ENCODE peak calls at places on chromosomes 1 and 21, in five cellular contexts. One of them, this sample, is unnamed. For H3K36me3 and H3K27me3, the result is how much of the 10 kb centered on the place peaks cover.

GRCh38 chr1:21598417-21598816 is 70.7 kb downstream of the RAP1GAP start:
- DNase-seq in suprapubic skin: no peak
- DNase-seq in CD8-positive, alpha-beta memory T cell: no peak
- DNase-seq in sigmoid colon: no peak
- DNase-seq in CD4-positive, CD25-positive, alpha-beta regulatory T cell: no peak
- DNase-seq in this sample: no peak

GRCh38 chr1:149844650-149845255 is 54.6 kb upstream of the BOLA1 start:
- DNase-seq in suprapubic skin: no peak
- DNase-seq in CD8-positive, alpha-beta memory T cell: no peak
- DNase-seq in sigmoid colon: no peak
- DNase-seq in CD4-positive, CD25-positive, alpha-beta regulatory T cell: no peak
- DNase-seq in this sample: no peak

GRCh38 chr1:52002038-52002917 is 11.8 kb upstream of the RAB3B start:
- DNase-seq in suprapubic skin: no peak
- DNase-seq in CD8-positive, alpha-beta memory T cell: peak
- DNase-seq in sigmoid colon: no peak
- DNase-seq in CD4-positive, CD25-positive, alpha-beta regulatory T cell: peak
- DNase-seq in this sample: peak

GRCh38 chr21:36545776-36546511 is 66.0 kb upstream of the CLDN14 start:
- DNase-seq in suprapubic skin: no peak
- DNase-seq in CD8-positive, alpha-beta memory T cell: no peak
- DNase-seq in sigmoid colon: no peak
- DNase-seq in CD4-positive, CD25-positive, alpha-beta regulatory T cell: no peak
- DNase-seq in this sample: no peak

GRCh38 chr1:65209005-65209885 is 61.2 kb downstream of the AK4 start:
- DNase-seq in suprapubic skin: no peak
- DNase-seq in CD8-positive, alpha-beta memory T cell: no peak
- DNase-seq in sigmoid colon: no peak
- DNase-seq in CD4-positive, CD25-positive, alpha-beta regulatory T cell: no peak
- DNase-seq in this sample: peak

GRCh38 chr1:241837901-241838300 is 10.1 kb upstream of the EXO1 start:
- DNase-seq in suprapubic skin: no peak
- DNase-seq in CD8-positive, alpha-beta memory T cell: no peak
- DNase-seq in sigmoid colon: no peak
- DNase-seq in CD4-positive, CD25-positive, alpha-beta regulatory T cell: no peak
- DNase-seq in this sample: no peak

GRCh38 chr1:159089184-159089791 is 12.7 kb upstream of the AIM2 start:
- DNase-seq in suprapubic skin: no peak
- DNase-seq in CD8-positive, alpha-beta memory T cell: peak
- DNase-seq in sigmoid colon: no peak
- DNase-seq in CD4-positive, CD25-positive, alpha-beta regulatory T cell: peak
- DNase-seq in this sample: no peak

GRCh38 chr1:54237656-54238055 is 37.7 kb downstream of the MRPL37 start:
- DNase-seq in suprapubic skin: no peak
- DNase-seq in CD8-positive, alpha-beta memory T cell: no peak
- DNase-seq in sigmoid colon: no peak
- DNase-seq in CD4-positive, CD25-positive, alpha-beta regulatory T cell: no peak
- DNase-seq in this sample: no peak

GRCh38 chr1:150554086-150554452 is 4.9 kb downstream of the ADAMTSL4 start:
- DNase-seq in suprapubic skin: no peak
- DNase-seq in CD8-positive, alpha-beta memory T cell: no peak
- DNase-seq in sigmoid colon: no peak
- DNase-seq in CD4-positive, CD25-positive, alpha-beta regulatory T cell: no peak
- DNase-seq in this sample: no peak

GRCh38 chr21:38277501-38278111 is 20.8 kb downstream of the KCNJ15 start:
- DNase-seq in suprapubic skin: no peak
- DNase-seq in CD8-positive, alpha-beta memory T cell: no peak
- DNase-seq in sigmoid colon: peak
- DNase-seq in CD4-positive, CD25-positive, alpha-beta regulatory T cell: no peak
- DNase-seq in this sample: no peak

GRCh38 chr1:2628191-2628932 is 4.5 kb downstream of the MMEL1 start:
- DNase-seq in suprapubic skin: no peak
- DNase-seq in CD8-positive, alpha-beta memory T cell: no peak
- DNase-seq in sigmoid colon: no peak
- DNase-seq in CD4-positive, CD25-positive, alpha-beta regulatory T cell: no peak
- DNase-seq in this sample: no peak

GRCh38 chr21:46210378-46211136 is 18.0 kb downstream of the LSS start:
- DNase-seq in suprapubic skin: no peak
- DNase-seq in CD8-positive, alpha-beta memory T cell: no peak
- DNase-seq in sigmoid colon: peak
- DNase-seq in CD4-positive, CD25-positive, alpha-beta regulatory T cell: no peak
- DNase-seq in this sample: no peak

DNA sequence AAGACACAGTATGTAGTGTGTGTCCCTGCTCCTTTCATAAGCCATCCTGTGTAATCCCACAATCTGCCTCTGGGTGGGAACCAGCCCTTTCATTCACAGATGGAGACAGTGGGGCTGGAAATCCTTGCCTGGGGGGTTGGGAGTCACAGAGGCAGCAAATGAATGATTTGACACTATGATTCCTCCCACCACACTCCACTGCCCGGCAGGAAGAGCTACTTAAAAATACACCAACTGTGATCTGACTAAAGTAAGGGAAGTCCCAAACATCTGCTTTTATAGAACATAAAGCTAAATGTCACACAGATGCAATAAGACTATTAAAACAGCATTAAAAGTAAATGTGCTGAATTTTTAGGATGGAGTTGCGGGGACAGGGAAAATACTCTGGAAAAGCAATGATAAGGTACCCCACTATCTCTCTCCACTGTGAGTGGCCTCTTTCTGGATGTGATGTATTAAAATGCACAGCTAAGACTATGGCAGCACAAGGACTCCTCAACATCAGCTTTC is 4.3 kb downstream of the PARP1 start:
- DNase-seq in suprapubic skin: no peak
- DNase-seq in CD8-positive, alpha-beta memory T cell: no peak
- DNase-seq in sigmoid colon: no peak
- DNase-seq in CD4-positive, CD25-positive, alpha-beta regulatory T cell: no peak
- DNase-seq in this sample: peak
- H3K4me3 ChIP-seq in suprapubic skin: no peak
- H3K4me3 ChIP-seq in CD8-positive, alpha-beta memory T cell: no peak
- H3K4me3 ChIP-seq in sigmoid colon: no peak
- H3K4me3 ChIP-seq in CD4-positive, CD25-positive, alpha-beta regulatory T cell: peak
- H3K4me3 ChIP-seq in this sample: no peak

GRCh38 chr1:32333251-32333963 is 2.6 kb downstream of the MARCKSL1 start:
- DNase-seq in suprapubic skin: no peak
- DNase-seq in CD8-positive, alpha-beta memory T cell: no peak
- DNase-seq in sigmoid colon: no peak
- DNase-seq in CD4-positive, CD25-positive, alpha-beta regulatory T cell: no peak
- DNase-seq in this sample: no peak

GRCh38 chr1:32330558-32331127 is 5.4 kb downstream of the MARCKSL1 start:
- DNase-seq in suprapubic skin: no peak
- DNase-seq in CD8-positive, alpha-beta memory T cell: no peak
- DNase-seq in sigmoid colon: no peak
- DNase-seq in CD4-positive, CD25-positive, alpha-beta regulatory T cell: no peak
- DNase-seq in this sample: no peak

GRCh38 chr1:32332290-32333079 is 3.5 kb downstream of the MARCKSL1 start:
- DNase-seq in suprapubic skin: no peak
- DNase-seq in CD8-positive, alpha-beta memory T cell: no peak
- DNase-seq in sigmoid colon: no peak
- DNase-seq in CD4-positive, CD25-positive, alpha-beta regulatory T cell: no peak
- DNase-seq in this sample: no peak

GRCh38 chr1:32329931-32330466 is 6.0 kb downstream of the MARCKSL1 start:
- DNase-seq in suprapubic skin: no peak
- DNase-seq in CD8-positive, alpha-beta memory T cell: no peak
- DNase-seq in sigmoid colon: no peak
- DNase-seq in CD4-positive, CD25-positive, alpha-beta regulatory T cell: no peak
- DNase-seq in this sample: no peak

DNA sequence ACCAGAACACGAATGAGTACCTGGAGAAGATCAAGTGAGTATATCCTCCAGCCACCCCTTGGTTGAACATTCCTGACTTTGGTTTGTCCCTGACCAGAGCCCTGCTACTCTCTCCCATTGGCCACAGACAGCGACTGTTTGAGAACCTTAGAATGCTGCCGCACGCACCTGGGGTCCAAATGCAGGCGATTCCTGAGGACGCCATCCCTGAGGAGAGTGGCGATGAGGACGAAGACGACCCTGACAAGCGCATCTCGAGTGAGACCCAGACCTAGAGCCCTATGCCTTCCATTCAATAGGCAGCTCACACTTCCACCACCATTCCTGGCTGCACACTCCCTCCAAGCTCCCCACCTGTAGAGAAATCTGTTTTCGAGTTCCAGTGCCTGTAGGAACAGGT is 4.5 kb downstream of the MARCKSL1 start:
- DNase-seq in suprapubic skin: no peak
- DNase-seq in CD8-positive, alpha-beta memory T cell: no peak
- DNase-seq in sigmoid colon: no peak
- DNase-seq in CD4-positive, CD25-positive, alpha-beta regulatory T cell: no peak
- DNase-seq in this sample: no peak
- H3K36me3 ChIP-seq in suprapubic skin: half or more
- H3K36me3 ChIP-seq in CD8-positive, alpha-beta memory T cell: under half
- H3K36me3 ChIP-seq in sigmoid colon: half or more
- H3K36me3 ChIP-seq in CD4-positive, CD25-positive, alpha-beta regulatory T cell: half or more
- H3K36me3 ChIP-seq in this sample: half or more

GRCh38 chr1:205042911-205043806 is at the start of gene CNTN2:
- DNase-seq in suprapubic skin: no peak
- DNase-seq in CD8-positive, alpha-beta memory T cell: no peak
- DNase-seq in sigmoid colon: no peak
- DNase-seq in CD4-positive, CD25-positive, alpha-beta regulatory T cell: no peak
- DNase-seq in this sample: no peak

GRCh38 chr1:205043866-205044265 is 854 bp downstream of the CNTN2 start:
- DNase-seq in suprapubic skin: no peak
- DNase-seq in CD8-positive, alpha-beta memory T cell: no peak
- DNase-seq in sigmoid colon: no peak
- DNase-seq in CD4-positive, CD25-positive, alpha-beta regulatory T cell: no peak
- DNase-seq in this sample: no peak

GRCh38 chr1:205044745-205045144 is 1.7 kb downstream of the CNTN2 start:
- DNase-seq in suprapubic skin: no peak
- DNase-seq in CD8-positive, alpha-beta memory T cell: no peak
- DNase-seq in sigmoid colon: no peak
- DNase-seq in CD4-positive, CD25-positive, alpha-beta regulatory T cell: no peak
- DNase-seq in this sample: no peak

GRCh38 chr1:205041121-205041758 is 1.8 kb upstream of the CNTN2 start:
- DNase-seq in suprapubic skin: no peak
- DNase-seq in CD8-positive, alpha-beta memory T cell: no peak
- DNase-seq in sigmoid colon: no peak
- DNase-seq in CD4-positive, CD25-positive, alpha-beta regulatory T cell: no peak
- DNase-seq in this sample: no peak

DNA sequence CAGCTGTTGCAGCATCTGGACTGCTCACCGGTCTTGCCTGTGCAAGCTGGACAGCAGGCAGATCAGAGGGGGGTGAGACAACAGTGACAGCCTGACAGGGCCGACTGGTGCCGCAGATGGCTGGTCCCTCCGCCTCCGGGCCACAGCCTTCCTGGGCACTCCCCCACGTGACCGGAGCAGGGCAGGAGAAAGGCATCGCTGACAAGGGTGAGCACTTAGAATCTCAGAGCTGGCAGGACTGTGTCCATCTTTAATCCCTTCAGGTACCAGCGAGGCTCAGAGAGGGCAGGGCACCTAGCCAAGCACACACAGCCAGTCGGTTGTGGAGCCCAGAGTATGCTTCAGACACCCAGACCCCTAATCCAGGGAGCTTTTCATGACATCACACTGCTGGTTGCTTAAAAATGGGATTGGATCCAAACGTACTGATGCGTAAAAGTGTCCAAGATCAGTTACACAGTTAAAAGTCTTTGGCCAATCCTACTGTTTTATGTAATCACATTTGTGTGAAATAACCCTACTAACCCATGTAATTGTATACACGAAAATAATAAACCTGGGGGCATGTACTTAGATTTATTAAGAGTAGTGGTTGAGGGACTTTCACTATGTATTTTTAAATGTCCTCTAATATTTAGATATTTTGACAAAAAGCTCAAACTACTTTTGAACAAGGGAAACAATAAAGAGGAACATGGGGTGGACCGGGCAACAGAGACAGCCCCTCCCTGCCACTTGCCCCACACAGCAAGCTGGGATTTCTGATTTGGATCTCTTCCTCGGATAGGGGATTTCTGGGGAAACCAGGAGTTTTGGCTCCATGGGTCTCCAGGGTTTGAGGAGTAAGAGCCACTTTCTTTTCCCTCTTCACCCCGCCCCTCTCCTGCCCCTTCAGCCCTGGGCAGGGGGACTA is 758 bp upstream of the CNTN2 start:
- DNase-seq in suprapubic skin: no peak
- DNase-seq in CD8-positive, alpha-beta memory T cell: no peak
- DNase-seq in sigmoid colon: no peak
- DNase-seq in CD4-positive, CD25-positive, alpha-beta regulatory T cell: no peak
- DNase-seq in this sample: no peak
- H3K27me3 ChIP-seq in suprapubic skin: half or more
- H3K27me3 ChIP-seq in CD8-positive, alpha-beta memory T cell: under half
- H3K27me3 ChIP-seq in sigmoid colon: under half
- H3K27me3 ChIP-seq in CD4-positive, CD25-positive, alpha-beta regulatory T cell: under half
- H3K27me3 ChIP-seq in this sample: half or more

DNA sequence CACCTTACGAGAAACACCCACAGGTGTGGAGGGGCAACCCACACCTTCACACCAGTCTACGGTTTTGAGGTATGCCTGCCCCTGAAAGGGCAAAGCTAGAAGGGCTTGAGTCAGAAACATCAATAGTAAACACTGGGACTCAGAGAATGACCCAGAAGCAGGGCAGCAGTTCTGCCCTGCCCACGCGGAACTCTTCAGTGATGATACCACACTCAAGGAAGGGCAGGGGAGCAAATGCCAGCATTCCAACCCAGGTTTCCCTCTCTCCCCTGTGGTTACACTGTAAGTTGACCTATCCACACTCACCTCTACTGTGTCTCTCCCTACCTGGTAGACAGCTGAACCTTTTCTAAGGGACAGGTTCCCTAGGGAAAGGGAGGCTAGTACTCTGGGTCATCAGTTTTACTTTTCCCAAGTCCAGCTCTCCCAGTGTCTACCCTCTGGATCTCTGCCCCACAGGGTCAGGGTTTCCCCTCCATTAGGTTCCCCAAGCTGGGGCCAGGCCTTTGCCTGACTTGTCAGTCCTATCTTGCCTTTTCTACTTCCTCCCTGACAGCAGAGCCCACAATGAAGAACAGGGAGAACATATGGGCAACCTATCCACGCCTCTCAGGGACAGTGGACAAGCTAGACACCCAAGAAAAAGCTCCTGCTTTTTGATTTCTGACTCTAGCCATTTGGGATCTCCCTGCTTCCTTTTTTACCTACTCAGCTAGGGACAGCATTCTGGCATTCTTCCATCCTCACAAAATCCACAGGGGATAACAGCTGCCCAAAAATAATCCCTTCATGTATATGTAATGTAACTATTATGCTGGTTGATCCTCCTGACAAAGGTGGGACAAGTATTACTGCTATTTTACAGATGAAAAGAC is 3.0 kb downstream of the F11R start:
- DNase-seq in suprapubic skin: no peak
- DNase-seq in CD8-positive, alpha-beta memory T cell: no peak
- DNase-seq in sigmoid colon: no peak
- DNase-seq in CD4-positive, CD25-positive, alpha-beta regulatory T cell: no peak
- DNase-seq in this sample: peak
- H3K4me3 ChIP-seq in suprapubic skin: peak
- H3K4me3 ChIP-seq in CD8-positive, alpha-beta memory T cell: no peak
- H3K4me3 ChIP-seq in sigmoid colon: no peak
- H3K4me3 ChIP-seq in CD4-positive, CD25-positive, alpha-beta regulatory T cell: no peak
- H3K4me3 ChIP-seq in this sample: no peak